ENCODE peak calls at places on chromosomes 13 and 19, in four cellular contexts. B is stimulated activated CD4-positive, alpha-beta T cell treated with anti-CD3 and anti-CD28 coated beads, Interleukin-12 subunit alpha, Interleukin-12 subunit beta, amount 100 ng/mL, for 4 hours; S is putamen; J is lung microvascular endothelial cell. C is an unnamed sample.

GRCh38 chr13:38688674-38689073 is 1.8 kb downstream of the FREM2 start:
- DNase-seq in B (no peak), S (no peak), J (no peak), C (no peak)

GRCh38 chr19:42185281-42185680 is 32.2 kb downstream of the DEDD2 start:
- DNase-seq in B (no peak), S (no peak), J (no peak), C (peak)

GRCh38 chr13:80755925-80756324 is 415.0 kb upstream of the SPRY2 start:
- DNase-seq in B (no peak), S (no peak), J (no peak), C (no peak)

GRCh38 chr13:113833111-113833830 is 30.6 kb downstream of the GAS6 start:
- DNase-seq in B (no peak), S (no peak), J (no peak), C (no peak)

GRCh38 chr19:35040826-35041547 is 534 bp upstream of the HPN start:
- DNase-seq in B (peak), S (peak), J (peak), C (no peak)

GRCh38 chr13:46389985-46390384 is 2.9 kb upstream of the RUBCNL start:
- DNase-seq in B (no peak), S (peak), J (peak), C (no peak)

GRCh38 chr13:94921181-94921580 is 208.8 kb upstream of the SOX21 start:
- DNase-seq in B (no peak), S (no peak), J (no peak), C (no peak)

GRCh38 chr13:110012102-110012739 is 225.8 kb upstream of the IRS2 start:
- DNase-seq in B (no peak), S (no peak), J (peak), C (peak)

GRCh38 chr19:32363175-32363574 is 17.8 kb downstream of the ZNF507 start:
- DNase-seq in B (no peak), S (no peak), J (no peak), C (no peak)

GRCh38 chr13:25608181-25608580 is 236.4 kb downstream of the ATP8A2 start:
- DNase-seq in B (no peak), S (no peak), J (no peak), C (no peak)